ENCODE peak calls at places on chromosome 1, in five cellular contexts. V, N, D, S and H are unnamed samples.
A peak's percentile ranks its signal among the peaks of the same experiment; 100 is the strongest.

GRCh38 chr1:220775238-220775853 is 11.4 kb upstream of the MTARC1 start:
- DNase-seq in V (peak; percentile 72), N (no peak), D (peak; percentile 37), S (peak; percentile 15), H (no peak)

GRCh38 chr1:151713044-151713443 is 3.6 kb downstream of the CELF3 start:
- DNase-seq in V (no peak), N (no peak), D (no peak), S (no peak), H (no peak)

GRCh38 chr1:183881387-183882084 is 76.6 kb downstream of the RGL1 start:
- DNase-seq in V (peak; percentile 38), N (peak; percentile 89), D (peak; percentile 80), S (peak; percentile 60), H (peak; percentile 52)

GRCh38 chr1:119475866-119476439 is 31.1 kb upstream of the HSD3B1 start:
- DNase-seq in V (peak; percentile 88), N (peak; percentile 4), D (peak; percentile 70), S (peak; percentile 15), H (no peak)

GRCh38 chr1:211632808-211633522 is 42.5 kb downstream of the NEK2 start:
- DNase-seq in V (no peak), N (no peak), D (no peak), S (no peak), H (no peak)

GRCh38 chr1:24635195-24635843 is 7.8 kb upstream of the SRRM1 start:
- DNase-seq in V (no peak), N (peak; percentile 45), D (peak; percentile 62), S (peak; percentile 78), H (no peak)

GRCh38 chr1:60935599-60935990 is 146.8 kb upstream of the NFIA start:
- DNase-seq in V (no peak), N (no peak), D (no peak), S (no peak), H (no peak)

GRCh38 chr1:58262702-58263101 is 283.8 kb downstream of the OMA1 start:
- DNase-seq in V (no peak), N (no peak), D (no peak), S (no peak), H (no peak)

GRCh38 chr1:59318271-59318865 is 21.5 kb downstream of the FGGY start:
- DNase-seq in V (no peak), N (no peak), D (no peak), S (no peak), H (no peak)

DNA sequence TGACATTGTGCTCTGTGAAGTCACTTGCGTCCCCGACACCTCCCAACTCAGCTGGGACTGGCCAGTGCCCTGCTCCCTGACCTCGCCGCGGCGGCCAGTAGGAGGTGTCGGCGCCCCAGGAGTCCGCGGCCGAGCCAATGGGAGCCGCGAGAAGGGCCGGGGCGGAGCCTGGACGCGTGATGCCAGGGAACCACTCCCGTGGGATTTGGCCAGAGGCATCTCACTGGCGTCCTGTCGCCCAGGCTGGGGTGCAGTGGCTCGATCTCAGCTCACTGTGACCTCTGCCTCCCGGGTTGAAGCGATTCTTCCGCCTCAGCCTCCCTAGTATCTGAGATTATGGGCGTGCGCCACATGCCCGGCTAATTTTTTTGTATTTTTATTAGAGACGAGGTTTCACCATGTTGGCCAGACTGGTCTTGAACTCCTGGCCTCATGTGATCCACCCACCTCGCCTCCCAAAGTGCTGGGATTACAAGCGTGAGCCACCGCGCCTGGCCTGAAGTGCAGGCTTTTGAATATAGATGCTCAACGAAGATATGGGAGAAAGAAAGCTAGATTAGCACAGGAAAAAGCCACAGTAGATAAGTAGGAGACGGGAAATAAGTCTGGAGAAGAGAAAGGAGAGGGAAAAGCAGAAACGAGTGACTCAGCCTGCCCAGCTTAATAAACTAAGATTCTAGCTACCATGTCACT is 38.0 kb downstream of the ZBTB8OS start:
- DNase-seq in V (peak; percentile 90), N (peak; percentile 33), D (peak; percentile 84), S (peak; percentile 54), H (peak; percentile 90)
- TF ChIP-seq CTCF in V (no peak), N (peak; percentile 15), D (peak; percentile 32), S (peak; percentile 63), H (peak; percentile 60)

GRCh38 chr1:8409107-8409506 is 91.2 kb downstream of the SLC45A1 start:
- DNase-seq in V (no peak), N (no peak), D (no peak), S (peak; percentile 72), H (no peak)
- TF ChIP-seq CTCF in V (no peak), N (peak; percentile 66), D (peak; percentile 39), S (peak; percentile 75), H (peak; percentile 65)

GRCh38 chr1:231020816-231021215 is 19.2 kb downstream of the FAM89A start:
- DNase-seq in V (no peak), N (no peak), D (no peak), S (no peak), H (no peak)

GRCh38 chr1:231023150-231023549 is 16.9 kb downstream of the FAM89A start:
- DNase-seq in V (no peak), N (no peak), D (no peak), S (no peak), H (no peak)

GRCh38 chr1:231021540-231022031 is 18.5 kb downstream of the FAM89A start:
- DNase-seq in V (no peak), N (no peak), D (no peak), S (peak; percentile 16), H (no peak)

GRCh38 chr1:231019711-231020110 is 20.3 kb downstream of the FAM89A start:
- DNase-seq in V (no peak), N (no peak), D (no peak), S (no peak), H (no peak)

DNA sequence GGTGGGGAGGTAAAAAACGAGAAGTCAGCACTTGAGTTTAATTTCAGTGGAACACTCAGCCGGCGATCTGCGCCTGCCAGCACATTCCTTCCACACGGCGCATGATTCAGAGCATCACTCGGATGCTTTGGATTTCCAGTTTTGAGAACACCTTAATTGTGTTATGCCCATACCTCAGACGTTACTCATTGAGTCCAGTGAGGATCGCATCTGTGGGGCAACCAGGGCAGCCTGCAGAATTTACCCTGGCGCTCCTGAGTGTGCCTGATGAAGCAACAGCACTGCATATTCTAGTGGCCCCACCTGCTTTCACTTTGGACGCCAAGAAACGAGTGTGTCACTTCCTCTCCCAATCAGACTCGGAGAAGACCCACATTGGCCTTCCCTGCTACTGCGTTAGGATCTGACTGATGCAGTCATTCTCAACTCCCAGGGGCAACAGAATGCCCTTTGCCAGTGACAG is 19.9 kb downstream of the FAM89A start:
- DNase-seq in V (no peak), N (no peak), D (peak; percentile 46), S (no peak), H (no peak)
- TF ChIP-seq CTCF in V (no peak), N (no peak), D (no peak), S (peak; percentile 7), H (no peak)

DNA sequence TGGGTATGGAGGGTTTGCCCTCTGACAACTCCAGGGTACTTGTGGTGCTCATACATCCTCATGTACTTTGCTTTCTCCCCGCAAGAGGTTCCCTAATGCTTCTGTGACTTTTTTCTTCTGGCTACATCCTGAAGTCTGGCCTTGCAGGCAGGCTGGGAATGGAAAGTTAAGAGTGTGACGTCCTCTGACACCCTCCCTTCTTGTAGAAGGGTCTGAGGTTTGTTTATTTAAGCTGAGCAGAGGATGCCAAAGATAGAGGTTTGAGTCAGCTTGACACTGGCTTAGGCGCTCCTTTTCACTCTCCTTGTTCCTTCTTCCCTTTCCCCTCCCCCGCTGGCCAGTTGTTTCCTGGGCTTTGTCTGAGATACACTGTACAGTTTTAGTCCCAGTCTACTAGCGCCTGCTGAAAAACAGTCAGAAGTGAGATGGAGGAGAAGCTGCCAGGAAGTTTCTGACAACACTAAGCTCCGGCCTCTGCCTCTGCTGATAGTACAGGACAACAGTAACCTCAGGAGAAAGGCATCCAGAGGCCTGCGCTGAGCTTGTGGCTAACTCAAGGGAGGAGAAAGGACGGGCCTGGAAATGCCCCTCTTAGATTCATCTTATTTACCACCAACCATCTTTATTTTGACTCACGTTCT is at the start of gene MACF1:
- DNase-seq in V (no peak), N (no peak), D (peak; percentile 26), S (peak; percentile 94), H (no peak)
- TF ChIP-seq CTCF in V (no peak), N (peak; percentile 37), D (no peak), S (peak; percentile 71), H (peak; percentile 18)

GRCh38 chr1:86502721-86503430 is 34.1 kb downstream of the CLCA1 start:
- DNase-seq in V (peak; percentile 68), N (no peak), D (peak; percentile 30), S (no peak), H (no peak)
- TF ChIP-seq CTCF in V (no peak), N (no peak), D (no peak), S (no peak), H (no peak)

GRCh38 chr1:3453203-3453761 is 1.2 kb upstream of the ARHGEF16 start:
- DNase-seq in V (peak; percentile 92), N (no peak), D (peak; percentile 89), S (peak; percentile 50), H (peak; percentile 73)

GRCh38 chr1:3454811-3455618 is 550 bp downstream of the ARHGEF16 start:
- DNase-seq in V (peak; percentile 88), N (no peak), D (peak; percentile 41), S (no peak), H (no peak)

GRCh38 chr1:3455630-3456448 is 1.4 kb downstream of the ARHGEF16 start:
- DNase-seq in V (no peak), N (no peak), D (no peak), S (no peak), H (no peak)

GRCh38 chr1:3452866-3453175 is 1.6 kb upstream of the ARHGEF16 start:
- DNase-seq in V (no peak), N (no peak), D (no peak), S (no peak), H (no peak)

GRCh38 chr1:3453891-3454810 is at the start of gene ARHGEF16:
- DNase-seq in V (peak; percentile 87), N (no peak), D (peak; percentile 81), S (no peak), H (no peak)
- TF ChIP-seq CTCF in V (no peak), N (peak; percentile 40), D (peak; percentile 73), S (peak; percentile 65), H (peak; percentile 20)

DNA sequence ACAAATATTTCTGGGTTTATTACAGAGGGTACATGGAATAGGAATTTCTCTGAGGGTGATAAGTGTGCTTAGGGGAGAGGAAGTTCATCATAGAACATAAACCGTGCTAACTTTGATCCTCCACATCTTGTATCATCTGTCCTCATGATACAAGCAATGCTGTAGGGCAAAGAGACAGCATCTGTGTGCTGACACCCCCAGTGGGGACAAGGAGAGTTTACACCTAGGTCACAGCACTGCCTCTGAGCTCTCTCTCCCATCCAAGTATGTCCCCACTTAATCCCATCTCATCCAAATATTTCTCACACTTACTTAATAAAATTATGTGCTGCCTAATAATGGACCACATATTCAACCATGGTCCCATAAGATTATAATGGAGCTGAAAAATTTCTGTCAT is 4.3 kb upstream of the TEDDM1 start:
- DNase-seq in V (no peak), N (no peak), D (no peak), S (no peak), H (no peak)
- TF ChIP-seq CTCF in V (no peak), N (peak; percentile 19), D (no peak), S (peak; percentile 29), H (no peak)

GRCh38 chr1:114441332-114441731 is 69.7 kb downstream of the TRIM33 start:
- DNase-seq in V (no peak), N (no peak), D (no peak), S (no peak), H (no peak)

GRCh38 chr1:114436799-114437198 is 74.2 kb downstream of the TRIM33 start:
- DNase-seq in V (no peak), N (no peak), D (no peak), S (no peak), H (no peak)

GRCh38 chr1:114435088-114435715 is 75.8 kb downstream of the TRIM33 start:
- DNase-seq in V (no peak), N (peak; percentile 48), D (no peak), S (no peak), H (no peak)

GRCh38 chr1:114439369-114439768 is 71.6 kb downstream of the TRIM33 start:
- DNase-seq in V (no peak), N (no peak), D (no peak), S (no peak), H (no peak)

GRCh38 chr1:114437812-114438211 is 73.2 kb downstream of the TRIM33 start:
- DNase-seq in V (no peak), N (no peak), D (no peak), S (no peak), H (no peak)
- TF ChIP-seq CTCF in V (no peak), N (no peak), D (no peak), S (no peak), H (no peak)